ENCODE peak calls at places on chromosomes 6 and 20, in four cellular contexts. One of them, this sample, is unnamed.

GRCh38 chr20:14888172-14888571 is 550.8 kb upstream of the FLRT3 start:
- DNase-seq in neural progenitor cell: no peak
- DNase-seq in breast epithelium: no peak
- DNase-seq in A549: no peak
- DNase-seq in this sample: no peak

GRCh38 chr20:21411725-21412124 is 14.4 kb upstream of the NKX2-4 start:
- DNase-seq in neural progenitor cell: no peak
- DNase-seq in breast epithelium: no peak
- DNase-seq in A549: no peak
- DNase-seq in this sample: no peak

GRCh38 chr6:30769853-30770160 is 25.5 kb upstream of the IER3 start:
- DNase-seq in neural progenitor cell: no peak
- DNase-seq in breast epithelium: no peak
- DNase-seq in A549: no peak
- DNase-seq in this sample: no peak

GRCh38 chr20:45882469-45883099 is 1.6 kb downstream of the ZSWIM1 start:
- DNase-seq in neural progenitor cell: no peak
- DNase-seq in breast epithelium: no peak
- DNase-seq in A549: no peak
- DNase-seq in this sample: no peak

GRCh38 chr20:1935696-1936366 is 40.6 kb downstream of the SIRPA start:
- DNase-seq in neural progenitor cell: no peak
- DNase-seq in breast epithelium: no peak
- DNase-seq in A549: no peak
- DNase-seq in this sample: no peak

GRCh38 chr6:8556370-8557018 is 121.1 kb upstream of the SLC35B3 start:
- DNase-seq in neural progenitor cell: no peak
- DNase-seq in breast epithelium: no peak
- DNase-seq in A549: peak; percentile 64
- DNase-seq in this sample: no peak

GRCh38 chr6:88538130-88538706 is 372.1 kb upstream of the CNR1 start:
- DNase-seq in neural progenitor cell: peak; percentile 80
- DNase-seq in breast epithelium: no peak
- DNase-seq in A549: no peak
- DNase-seq in this sample: peak; percentile 71

GRCh38 chr6:87408721-87409155 is 966 bp downstream of the CFAP206 start:
- DNase-seq in neural progenitor cell: no peak
- DNase-seq in breast epithelium: no peak
- DNase-seq in A549: no peak
- DNase-seq in this sample: no peak

GRCh38 chr6:101832371-101832770 is 438.9 kb downstream of the GRIK2 start:
- DNase-seq in neural progenitor cell: no peak
- DNase-seq in breast epithelium: no peak
- DNase-seq in A549: no peak
- DNase-seq in this sample: no peak

GRCh38 chr20:9344080-9344920 is 170.1 kb upstream of the LAMP5 start:
- DNase-seq in neural progenitor cell: no peak
- DNase-seq in breast epithelium: no peak
- DNase-seq in A549: no peak
- DNase-seq in this sample: no peak

GRCh38 chr6:56851541-56852248 is 103.2 kb upstream of the BEND6 start:
- DNase-seq in neural progenitor cell: peak; percentile 86
- DNase-seq in breast epithelium: no peak
- DNase-seq in A549: peak; percentile 65
- DNase-seq in this sample: peak; percentile 39

GRCh38 chr6:22072939-22073338 is 223.9 kb downstream of the PRL start:
- DNase-seq in neural progenitor cell: no peak
- DNase-seq in breast epithelium: no peak
- DNase-seq in A549: no peak
- DNase-seq in this sample: no peak

GRCh38 chr6:105402090-105402980 is 547 bp downstream of the PREP start:
- DNase-seq in neural progenitor cell: peak; percentile 21
- DNase-seq in breast epithelium: no peak
- DNase-seq in A549: peak; percentile 41
- DNase-seq in this sample: peak; percentile 18

GRCh38 chr6:91045152-91045551 is 458.3 kb upstream of the MAP3K7 start:
- DNase-seq in neural progenitor cell: no peak
- DNase-seq in breast epithelium: no peak
- DNase-seq in A549: no peak
- DNase-seq in this sample: no peak

DNA sequence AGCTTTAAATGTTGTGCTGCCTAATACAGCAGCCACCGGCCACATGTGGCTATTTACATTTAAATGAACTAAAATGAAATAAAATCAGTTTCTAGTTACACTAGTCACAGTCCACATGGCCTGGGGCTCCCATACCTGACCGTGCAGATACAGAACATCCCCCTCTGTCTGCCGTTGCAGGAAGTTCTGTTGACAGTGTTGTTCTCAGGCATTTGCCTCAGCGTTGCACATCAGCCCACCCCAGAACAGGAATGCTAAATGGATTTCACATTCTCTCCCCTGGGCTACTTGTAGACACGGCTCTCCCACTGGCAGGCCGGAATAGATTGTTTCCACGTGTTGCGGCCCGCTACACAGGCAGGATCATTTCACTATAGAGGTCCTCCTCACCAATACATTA is 26.3 kb downstream of the JAG1 start:
- DNase-seq in neural progenitor cell: peak; percentile 53
- DNase-seq in breast epithelium: no peak
- DNase-seq in A549: no peak
- DNase-seq in this sample: no peak
- TF ChIP-seq CTCF in neural progenitor cell: peak; percentile 51
- TF ChIP-seq CTCF in breast epithelium: peak; percentile 19
- TF ChIP-seq CTCF in A549: peak; percentile 28
- TF ChIP-seq CTCF in this sample: peak; percentile 17

DNA sequence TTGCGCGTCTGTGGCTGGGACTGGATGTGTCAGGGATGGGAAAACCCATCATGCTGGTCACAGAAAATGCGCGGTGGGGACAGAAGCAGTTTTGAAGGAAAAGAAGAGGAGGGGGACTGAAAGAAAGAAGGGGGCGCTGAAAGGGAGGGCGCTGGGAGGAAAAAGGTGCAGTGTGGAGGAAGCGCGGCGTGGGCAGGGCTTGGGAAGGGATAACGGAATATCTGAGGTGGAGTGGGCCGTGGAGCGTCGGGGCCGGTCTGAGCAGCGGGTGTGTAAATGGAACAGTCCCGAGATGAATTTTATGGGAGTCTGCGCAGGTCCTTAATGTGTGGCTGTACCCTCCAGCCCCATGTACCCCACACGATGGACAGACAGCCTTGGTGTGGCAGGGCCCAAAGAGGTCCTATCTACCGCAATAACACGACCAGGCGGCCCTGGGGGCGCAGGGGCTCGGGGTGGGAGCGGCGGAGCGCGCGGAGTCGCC is 366 bp upstream of the SLC29A1 start:
- DNase-seq in neural progenitor cell: no peak
- DNase-seq in breast epithelium: no peak
- DNase-seq in A549: no peak
- DNase-seq in this sample: no peak
- TF ChIP-seq CTCF in neural progenitor cell: no peak
- TF ChIP-seq CTCF in breast epithelium: no peak
- TF ChIP-seq CTCF in A549: no peak
- TF ChIP-seq CTCF in this sample: no peak

DNA sequence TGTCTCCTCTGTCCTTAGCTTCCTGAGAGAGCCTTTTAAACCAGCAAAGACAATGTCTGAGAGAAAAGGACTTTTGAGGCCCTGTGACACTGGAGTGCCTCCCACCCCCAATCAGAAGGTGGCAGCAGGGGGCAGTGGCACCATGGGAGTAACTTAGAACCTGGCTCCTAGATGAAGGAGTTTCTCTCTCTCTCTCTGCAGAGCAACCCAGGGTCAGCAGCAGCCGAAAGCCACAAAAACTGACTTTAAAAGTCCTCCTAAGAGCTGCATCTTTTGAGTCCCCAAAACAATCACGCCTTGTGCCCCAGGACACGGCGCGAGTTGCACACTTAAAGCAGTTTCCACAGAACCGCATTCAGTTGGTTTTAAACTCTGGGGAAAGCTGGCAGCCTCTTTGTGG is 5.3 kb upstream of the TCP11 start:
- DNase-seq in neural progenitor cell: peak; percentile 71
- DNase-seq in breast epithelium: no peak
- DNase-seq in A549: peak; percentile 42
- DNase-seq in this sample: peak; percentile 47
- TF ChIP-seq CTCF in neural progenitor cell: peak; percentile 58
- TF ChIP-seq CTCF in breast epithelium: peak; percentile 68
- TF ChIP-seq CTCF in A549: peak; percentile 67
- TF ChIP-seq CTCF in this sample: peak; percentile 48

GRCh38 chr6:50145125-50145524 is 95.4 kb upstream of the DEFB112 start:
- DNase-seq in neural progenitor cell: peak; percentile 5
- DNase-seq in breast epithelium: no peak
- DNase-seq in A549: no peak
- DNase-seq in this sample: no peak
- TF ChIP-seq CTCF in neural progenitor cell: peak; percentile 75
- TF ChIP-seq CTCF in breast epithelium: no peak
- TF ChIP-seq CTCF in A549: peak; percentile 22
- TF ChIP-seq CTCF in this sample: peak; percentile 62

This sample was measured in nephron progenitor cell.